ENCODE peak calls at places on chromosomes 5 and 9, in ten cellular contexts. One of them, this sample, is unnamed.

GRCh38 chr5:124659798-124660197 is 86.6 kb downstream of the ZNF608 start:
- DNase-seq in PC-9: no peak
- DNase-seq in GM10248: no peak
- DNase-seq in A549: no peak
- DNase-seq in NCI-H1105: no peak
- DNase-seq in activated CD4-positive, alpha-beta T cell treated with anti-CD3 and anti-CD28 coated beads, Interleukin-2, amount 50 U/mL, for 1 hour: no peak
- DNase-seq in neural crest cell: no peak
- DNase-seq in mesendoderm: no peak
- DNase-seq in EL: no peak
- DNase-seq in T follicular helper cell: no peak
- DNase-seq in this sample: no peak

GRCh38 chr9:82376677-82377232 is 388.2 kb downstream of the SPATA31D1 start:
- DNase-seq in T follicular helper cell: no peak
- DNase-seq in GM10248: no peak
- DNase-seq in EL: no peak
- DNase-seq in mesendoderm: no peak
- DNase-seq in PC-9: no peak
- DNase-seq in activated CD4-positive, alpha-beta T cell treated with anti-CD3 and anti-CD28 coated beads, Interleukin-2, amount 50 U/mL, for 1 hour: no peak
- DNase-seq in neural crest cell: no peak
- DNase-seq in NCI-H1105: no peak
- DNase-seq in A549: no peak
- DNase-seq in this sample: no peak

GRCh38 chr9:78539904-78540303 is 243.0 kb downstream of the PSAT1 start:
- DNase-seq in neural crest cell: no peak
- DNase-seq in activated CD4-positive, alpha-beta T cell treated with anti-CD3 and anti-CD28 coated beads, Interleukin-2, amount 50 U/mL, for 1 hour: no peak
- DNase-seq in A549: peak
- DNase-seq in EL: peak
- DNase-seq in mesendoderm: no peak
- DNase-seq in T follicular helper cell: no peak
- DNase-seq in NCI-H1105: no peak
- DNase-seq in GM10248: no peak
- DNase-seq in PC-9: peak
- DNase-seq in this sample: peak

GRCh38 chr5:39138892-39139291 is 64.7 kb upstream of the RICTOR start:
- DNase-seq in PC-9: peak
- DNase-seq in activated CD4-positive, alpha-beta T cell treated with anti-CD3 and anti-CD28 coated beads, Interleukin-2, amount 50 U/mL, for 1 hour: no peak
- DNase-seq in A549: peak
- DNase-seq in GM10248: no peak
- DNase-seq in EL: peak
- DNase-seq in neural crest cell: no peak
- DNase-seq in mesendoderm: no peak
- DNase-seq in T follicular helper cell: no peak
- DNase-seq in NCI-H1105: no peak
- DNase-seq in this sample: peak

GRCh38 chr9:20358201-20358600 is 264.1 kb downstream of the MLLT3 start:
- DNase-seq in mesendoderm: no peak
- DNase-seq in GM10248: no peak
- DNase-seq in PC-9: peak
- DNase-seq in T follicular helper cell: no peak
- DNase-seq in NCI-H1105: no peak
- DNase-seq in activated CD4-positive, alpha-beta T cell treated with anti-CD3 and anti-CD28 coated beads, Interleukin-2, amount 50 U/mL, for 1 hour: no peak
- DNase-seq in neural crest cell: no peak
- DNase-seq in A549: peak
- DNase-seq in EL: peak
- DNase-seq in this sample: peak

GRCh38 chr9:112443200-112443599 is 43.4 kb upstream of the KIAA1958 start:
- DNase-seq in mesendoderm: peak
- DNase-seq in T follicular helper cell: no peak
- DNase-seq in EL: peak
- DNase-seq in NCI-H1105: no peak
- DNase-seq in GM10248: no peak
- DNase-seq in A549: peak
- DNase-seq in activated CD4-positive, alpha-beta T cell treated with anti-CD3 and anti-CD28 coated beads, Interleukin-2, amount 50 U/mL, for 1 hour: peak
- DNase-seq in neural crest cell: no peak
- DNase-seq in PC-9: no peak
- DNase-seq in this sample: no peak

GRCh38 chr5:53173083-53173482 is 63.5 kb upstream of the MOCS2 start:
- DNase-seq in EL: no peak
- DNase-seq in GM10248: no peak
- DNase-seq in PC-9: no peak
- DNase-seq in A549: no peak
- DNase-seq in NCI-H1105: no peak
- DNase-seq in activated CD4-positive, alpha-beta T cell treated with anti-CD3 and anti-CD28 coated beads, Interleukin-2, amount 50 U/mL, for 1 hour: no peak
- DNase-seq in neural crest cell: no peak
- DNase-seq in mesendoderm: no peak
- DNase-seq in T follicular helper cell: no peak
- DNase-seq in this sample: no peak

GRCh38 chr5:124726631-124727362 is 19.6 kb downstream of the ZNF608 start:
- DNase-seq in NCI-H1105: no peak
- DNase-seq in A549: no peak
- DNase-seq in neural crest cell: no peak
- DNase-seq in GM10248: no peak
- DNase-seq in EL: no peak
- DNase-seq in T follicular helper cell: no peak
- DNase-seq in activated CD4-positive, alpha-beta T cell treated with anti-CD3 and anti-CD28 coated beads, Interleukin-2, amount 50 U/mL, for 1 hour: no peak
- DNase-seq in mesendoderm: no peak
- DNase-seq in PC-9: no peak
- DNase-seq in this sample: no peak

GRCh38 chr9:13113201-13113600 is 166.3 kb downstream of the MPDZ start:
- DNase-seq in neural crest cell: no peak
- DNase-seq in mesendoderm: no peak
- DNase-seq in activated CD4-positive, alpha-beta T cell treated with anti-CD3 and anti-CD28 coated beads, Interleukin-2, amount 50 U/mL, for 1 hour: no peak
- DNase-seq in GM10248: no peak
- DNase-seq in NCI-H1105: no peak
- DNase-seq in A549: no peak
- DNase-seq in PC-9: no peak
- DNase-seq in EL: peak
- DNase-seq in T follicular helper cell: no peak
- DNase-seq in this sample: peak

GRCh38 chr9:93598647-93599241 is 22.4 kb downstream of the PHF2 start:
- DNase-seq in mesendoderm: no peak
- DNase-seq in GM10248: no peak
- DNase-seq in activated CD4-positive, alpha-beta T cell treated with anti-CD3 and anti-CD28 coated beads, Interleukin-2, amount 50 U/mL, for 1 hour: no peak
- DNase-seq in T follicular helper cell: no peak
- DNase-seq in A549: no peak
- DNase-seq in EL: no peak
- DNase-seq in neural crest cell: no peak
- DNase-seq in NCI-H1105: no peak
- DNase-seq in PC-9: no peak
- DNase-seq in this sample: peak

GRCh38 chr9:7366121-7366520 is 433.5 kb downstream of the DMAC1 start:
- DNase-seq in mesendoderm: no peak
- DNase-seq in T follicular helper cell: no peak
- DNase-seq in PC-9: no peak
- DNase-seq in neural crest cell: no peak
- DNase-seq in EL: peak
- DNase-seq in NCI-H1105: no peak
- DNase-seq in GM10248: no peak
- DNase-seq in activated CD4-positive, alpha-beta T cell treated with anti-CD3 and anti-CD28 coated beads, Interleukin-2, amount 50 U/mL, for 1 hour: no peak
- DNase-seq in A549: no peak
- DNase-seq in this sample: no peak

GRCh38 chr9:136665704-136666363 is 3.1 kb downstream of the EGFL7 start:
- DNase-seq in PC-9: no peak
- DNase-seq in activated CD4-positive, alpha-beta T cell treated with anti-CD3 and anti-CD28 coated beads, Interleukin-2, amount 50 U/mL, for 1 hour: no peak
- DNase-seq in A549: no peak
- DNase-seq in neural crest cell: no peak
- DNase-seq in T follicular helper cell: no peak
- DNase-seq in mesendoderm: no peak
- DNase-seq in GM10248: no peak
- DNase-seq in NCI-H1105: no peak
- DNase-seq in EL: no peak
- DNase-seq in this sample: peak

GRCh38 chr5:20360243-20360642 is 372.2 kb upstream of the CDH18 start:
- DNase-seq in A549: no peak
- DNase-seq in T follicular helper cell: no peak
- DNase-seq in NCI-H1105: no peak
- DNase-seq in PC-9: no peak
- DNase-seq in activated CD4-positive, alpha-beta T cell treated with anti-CD3 and anti-CD28 coated beads, Interleukin-2, amount 50 U/mL, for 1 hour: no peak
- DNase-seq in mesendoderm: no peak
- DNase-seq in EL: no peak
- DNase-seq in GM10248: no peak
- DNase-seq in neural crest cell: no peak
- DNase-seq in this sample: no peak

GRCh38 chr5:87524217-87524616 is 111.5 kb upstream of the CCNH start:
- DNase-seq in T follicular helper cell: no peak
- DNase-seq in mesendoderm: peak
- DNase-seq in PC-9: no peak
- DNase-seq in EL: no peak
- DNase-seq in neural crest cell: no peak
- DNase-seq in A549: no peak
- DNase-seq in activated CD4-positive, alpha-beta T cell treated with anti-CD3 and anti-CD28 coated beads, Interleukin-2, amount 50 U/mL, for 1 hour: no peak
- DNase-seq in NCI-H1105: no peak
- DNase-seq in GM10248: no peak
- DNase-seq in this sample: no peak

GRCh38 chr9:13942695-13943094 is 371.2 kb downstream of the NFIB start:
- DNase-seq in NCI-H1105: no peak
- DNase-seq in mesendoderm: peak
- DNase-seq in activated CD4-positive, alpha-beta T cell treated with anti-CD3 and anti-CD28 coated beads, Interleukin-2, amount 50 U/mL, for 1 hour: no peak
- DNase-seq in T follicular helper cell: no peak
- DNase-seq in neural crest cell: no peak
- DNase-seq in A549: peak
- DNase-seq in PC-9: peak
- DNase-seq in EL: peak
- DNase-seq in GM10248: no peak
- DNase-seq in this sample: peak